ENCODE peak calls at places on chromosomes 16 and 17, in six cellular contexts. One of them, this sample, is unnamed.

GRCh38 chr17:80261159-80261894 is 675 bp downstream of the RNF213 start:
- DNase-seq in nephron progenitor cell: peak; percentile 52
- DNase-seq in HT1080: peak; percentile 71
- DNase-seq in GM06990: peak; percentile 62
- DNase-seq in EL: peak; percentile 77
- DNase-seq in heart left ventricle: no peak
- DNase-seq in this sample: peak; percentile 57

GRCh38 chr16:73027655-73028220 is 20.2 kb downstream of the ZFHX3 start:
- DNase-seq in nephron progenitor cell: no peak
- DNase-seq in HT1080: no peak
- DNase-seq in GM06990: no peak
- DNase-seq in EL: no peak
- DNase-seq in heart left ventricle: no peak
- DNase-seq in this sample: no peak

GRCh38 chr16:70018254-70018653 is 67.1 kb downstream of the CLEC18A start:
- DNase-seq in nephron progenitor cell: no peak
- DNase-seq in HT1080: peak; percentile 13
- DNase-seq in GM06990: no peak
- DNase-seq in EL: peak; percentile 5
- DNase-seq in heart left ventricle: peak; percentile 38
- DNase-seq in this sample: peak; percentile 45

GRCh38 chr17:80082403-80083135 is 18.8 kb upstream of the GAA start:
- DNase-seq in nephron progenitor cell: peak; percentile 81
- DNase-seq in HT1080: peak; percentile 43
- DNase-seq in GM06990: no peak
- DNase-seq in EL: peak; percentile 67
- DNase-seq in heart left ventricle: peak; percentile 51
- DNase-seq in this sample: peak; percentile 71

GRCh38 chr17:1813088-1813487 is 16.6 kb downstream of the SMYD4 start:
- DNase-seq in nephron progenitor cell: no peak
- DNase-seq in HT1080: no peak
- DNase-seq in GM06990: no peak
- DNase-seq in EL: peak; percentile 5
- DNase-seq in heart left ventricle: no peak
- DNase-seq in this sample: no peak

GRCh38 chr17:9226794-9227135 is 205.5 kb downstream of the NTN1 start:
- DNase-seq in nephron progenitor cell: no peak
- DNase-seq in HT1080: no peak
- DNase-seq in GM06990: peak; percentile 54
- DNase-seq in EL: no peak
- DNase-seq in heart left ventricle: no peak
- DNase-seq in this sample: no peak

GRCh38 chr17:50165867-50166517 is at the start of gene SGCA:
- DNase-seq in nephron progenitor cell: no peak
- DNase-seq in HT1080: no peak
- DNase-seq in GM06990: no peak
- DNase-seq in EL: no peak
- DNase-seq in heart left ventricle: peak; percentile 79
- DNase-seq in this sample: peak; percentile 64

GRCh38 chr16:4701791-4702465 is 8.6 kb downstream of the NUDT16L1 start:
- DNase-seq in nephron progenitor cell: no peak
- DNase-seq in HT1080: no peak
- DNase-seq in GM06990: no peak
- DNase-seq in EL: no peak
- DNase-seq in heart left ventricle: no peak
- DNase-seq in this sample: no peak

GRCh38 chr17:5249615-5250014 is 15.0 kb upstream of the SCIMP start:
- DNase-seq in nephron progenitor cell: peak; percentile 48
- DNase-seq in HT1080: peak; percentile 70
- DNase-seq in GM06990: no peak
- DNase-seq in EL: peak; percentile 77
- DNase-seq in heart left ventricle: peak; percentile 33
- DNase-seq in this sample: peak; percentile 84

This sample was measured in cerebellar cortex.